ENCODE peak calls at places on chromosomes 16 and 17, in five cellular contexts. S, U, E, C and D are unnamed samples.

GRCh38 chr16:71746442-71747046 is 22.0 kb upstream of the PHLPP2 start:
- DNase-seq in E (peak), S (peak), U (no peak), C (no peak), D (no peak)

GRCh38 chr17:31549121-31549524 is 157.6 kb downstream of the RAB11FIP4 start:
- DNase-seq in U (no peak), C (no peak), S (peak), E (no peak), D (no peak)

GRCh38 chr16:24360936-24361335 is 104.8 kb downstream of the CACNG3 start:
- DNase-seq in C (no peak), E (no peak), U (no peak), S (no peak), D (no peak)

GRCh38 chr17:76083536-76083935 is 4.6 kb downstream of the ZACN start:
- DNase-seq in E (no peak), C (no peak), S (peak), U (no peak), D (peak)

GRCh38 chr16:89562027-89562599 is 1.6 kb downstream of the RPL13 start:
- DNase-seq in S (no peak), U (no peak), E (no peak), C (peak), D (no peak)

GRCh38 chr16:70647461-70648359 is 1.4 kb downstream of the IL34 start:
- DNase-seq in E (no peak), C (no peak), S (no peak), U (no peak), D (no peak)

GRCh38 chr17:59329558-59330313 is 1.7 kb upstream of the YPEL2 start:
- DNase-seq in C (peak), E (peak), S (peak), U (peak), D (no peak)

GRCh38 chr16:72189865-72190371 is 18.0 kb upstream of the PMFBP1 start:
- DNase-seq in E (no peak), C (no peak), U (no peak), S (no peak), D (no peak)

GRCh38 chr17:56973520-56973919 is 4.4 kb upstream of the SCPEP1 start:
- DNase-seq in S (no peak), U (no peak), C (no peak), E (no peak), D (no peak)

GRCh38 chr16:51153275-51153991 is 2.4 kb upstream of the SALL1 start:
- DNase-seq in S (peak), C (no peak), U (no peak), E (no peak), D (no peak)

GRCh38 chr17:72696156-72696555 is 396.3 kb downstream of the SLC39A11 start:
- DNase-seq in S (no peak), C (no peak), U (no peak), E (no peak), D (no peak)

GRCh38 chr17:44354582-44355309 is 8.9 kb downstream of the FAM171A2 start:
- DNase-seq in U (peak), C (no peak), S (no peak), E (no peak), D (no peak)

GRCh38 chr17:17042851-17043667 is 802 bp downstream of the MPRIP start:
- DNase-seq in U (peak), S (no peak), C (no peak), E (no peak), D (no peak)

GRCh38 chr16:57608462-57609113 is 19.8 kb upstream of the ADGRG1 start:
- DNase-seq in U (peak), E (no peak), C (no peak), S (no peak), D (no peak)

GRCh38 chr16:20441221-20441620 is 10.1 kb upstream of the ACSM2A start:
- DNase-seq in C (no peak), U (no peak), S (no peak), E (no peak), D (no peak)

GRCh38 chr17:76575570-76575969 is 10.1 kb downstream of the ST6GALNAC2 start:
- DNase-seq in C (no peak), U (no peak), S (no peak), E (no peak), D (no peak)

GRCh38 chr16:56690420-56691122 is 8.3 kb downstream of the MT1X start:
- DNase-seq in S (no peak), E (no peak), U (no peak), C (no peak), D (no peak)

GRCh38 chr16:88370365-88370764 is 12.4 kb upstream of the ZNF469 start:
- DNase-seq in E (no peak), C (no peak), S (no peak), U (no peak), D (no peak)

GRCh38 chr17:18966831-18967624 is 15.1 kb downstream of the SLC5A10 start:
- DNase-seq in C (peak), E (no peak), U (no peak), S (no peak), D (no peak)

GRCh38 chr16:60771138-60771537 is 1265.1 kb downstream of the CDH8 start:
- DNase-seq in E (no peak), U (no peak), C (no peak), S (no peak), D (no peak)

GRCh38 chr17:7023576-7024401 is 939 bp downstream of the BCL6B start:
- DNase-seq in E (peak), U (peak), C (peak), S (peak), D (peak)

GRCh38 chr16:89505204-89506112 is 2.7 kb upstream of the SPG7 start:
- DNase-seq in U (peak), C (peak), S (no peak), E (peak), D (peak)

GRCh38 chr16:3979518-3979917 is 99.0 kb upstream of the CREBBP start:
- DNase-seq in E (no peak), C (no peak), U (no peak), S (no peak), D (no peak)

GRCh38 chr16:69073181-69073669 is 32.2 kb upstream of the HAS3 start:
- DNase-seq in C (no peak), S (no peak), E (no peak), U (no peak), D (no peak)

GRCh38 chr17:5879424-5879823 is 190.8 kb upstream of the WSCD1 start:
- DNase-seq in E (no peak), S (no peak), C (no peak), U (no peak), D (no peak)

GRCh38 chr17:7886227-7887037 is 2.2 kb upstream of the CHD3 start:
- DNase-seq in S (peak), E (peak), U (no peak), C (peak), D (no peak)

GRCh38 chr17:67105213-67105612 is 60.9 kb downstream of the CACNG1 start:
- DNase-seq in U (no peak), C (no peak), S (no peak), E (no peak), D (no peak)

GRCh38 chr16:85570213-85570734 is 42.8 kb upstream of the GSE1 start:
- DNase-seq in S (no peak), C (peak), U (no peak), E (no peak), D (peak)

GRCh38 chr17:77606865-77607210 is 351.7 kb upstream of the TNRC6C start:
- DNase-seq in E (no peak), U (no peak), C (no peak), S (no peak), D (no peak)

GRCh38 chr16:3825103-3825502 is 55.4 kb downstream of the CREBBP start:
- DNase-seq in S (no peak), U (no peak), C (no peak), E (no peak), D (no peak)

GRCh38 chr17:43337684-43338428 is 60.9 kb upstream of the ARL4D start:
- DNase-seq in U (no peak), S (no peak), C (no peak), E (no peak), D (no peak)

GRCh38 chr17:63993368-63993990 is 4.7 kb upstream of the PRR29 start:
- DNase-seq in U (peak), C (no peak), E (no peak), S (peak), D (no peak)

GRCh38 chr16:84524346-84524920 is 20.0 kb upstream of the MEAK7 start:
- DNase-seq in E (no peak), U (no peak), S (no peak), C (no peak), D (no peak)

GRCh38 chr17:79377230-79377790 is 233.5 kb downstream of the RBFOX3 start:
- DNase-seq in S (no peak), C (no peak), U (no peak), E (no peak), D (no peak)

GRCh38 chr16:74320707-74321106 is 24.1 kb downstream of the PSMD7 start:
- DNase-seq in U (no peak), E (no peak), C (no peak), S (no peak), D (no peak)

GRCh38 chr17:30021708-30022317 is 80.4 kb downstream of the EFCAB5 start:
- DNase-seq in U (no peak), C (peak), E (peak), S (peak), D (no peak)

GRCh38 chr17:69634844-69635243 is 220.3 kb downstream of the MAP2K6 start:
- DNase-seq in C (no peak), S (no peak), E (no peak), U (no peak), D (no peak)
- TF ChIP-seq POLR2AphosphoS5 in C (no peak), S (no peak), E (no peak), U (no peak), D (no peak)

GRCh38 chr16:49278567-49278827 is 3.1 kb downstream of the CBLN1 start:
- DNase-seq in S (no peak), U (no peak), C (no peak), E (no peak), D (no peak)

GRCh38 chr16:49278944-49279725 is 2.5 kb downstream of the CBLN1 start:
- DNase-seq in U (no peak), E (no peak), C (no peak), S (no peak), D (no peak)

GRCh38 chr16:49277386-49277742 is 4.3 kb downstream of the CBLN1 start:
- DNase-seq in S (no peak), C (no peak), U (no peak), E (no peak), D (no peak)

GRCh38 chr16:49276646-49277385 is 4.8 kb downstream of the CBLN1 start:
- DNase-seq in S (no peak), E (no peak), C (no peak), U (no peak), D (no peak)

DNA sequence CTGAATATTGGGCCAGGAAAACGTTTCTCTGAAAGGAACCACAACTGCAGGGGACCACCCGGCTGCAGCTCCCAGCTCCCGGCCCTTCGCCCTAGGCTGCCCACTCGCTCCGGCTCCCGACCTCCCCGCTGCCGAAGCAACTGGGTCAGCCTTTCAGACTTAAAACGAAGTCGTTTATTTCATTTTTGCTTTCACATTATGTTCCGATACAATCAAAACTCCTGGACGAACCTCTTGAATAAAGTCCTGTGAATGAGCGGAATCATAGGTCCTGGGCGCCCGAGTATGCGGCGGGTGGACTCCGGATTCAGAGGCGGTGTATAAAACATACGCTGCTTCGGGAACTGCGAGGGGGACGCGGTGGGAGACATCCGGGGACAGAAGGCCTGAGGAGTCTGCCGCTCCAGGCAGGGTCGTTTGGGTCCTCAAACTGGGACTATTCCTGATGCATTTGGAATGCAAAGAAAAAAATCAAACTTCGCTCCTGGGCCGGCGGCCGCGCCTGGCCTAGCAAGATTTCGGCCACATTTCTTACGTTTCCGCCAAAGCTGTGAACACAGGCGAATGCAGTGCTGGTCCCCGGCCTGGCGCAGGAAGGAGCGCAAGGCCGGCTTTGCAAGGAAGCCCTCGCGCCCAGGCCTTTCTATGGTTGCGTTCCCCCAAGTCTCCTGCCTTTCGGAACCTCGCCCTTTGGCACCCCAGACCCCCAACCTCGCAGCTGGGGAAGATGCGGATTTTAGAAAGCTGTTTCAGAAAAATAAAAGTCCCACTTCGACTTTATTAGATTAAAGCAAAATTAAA is 3.7 kb downstream of the CBLN1 start:
- DNase-seq in U (no peak), E (no peak), S (no peak), C (no peak), D (no peak)
- H3K4me3 ChIP-seq in U (peak), E (no peak), S (no peak), C (peak), D (no peak)

DNA sequence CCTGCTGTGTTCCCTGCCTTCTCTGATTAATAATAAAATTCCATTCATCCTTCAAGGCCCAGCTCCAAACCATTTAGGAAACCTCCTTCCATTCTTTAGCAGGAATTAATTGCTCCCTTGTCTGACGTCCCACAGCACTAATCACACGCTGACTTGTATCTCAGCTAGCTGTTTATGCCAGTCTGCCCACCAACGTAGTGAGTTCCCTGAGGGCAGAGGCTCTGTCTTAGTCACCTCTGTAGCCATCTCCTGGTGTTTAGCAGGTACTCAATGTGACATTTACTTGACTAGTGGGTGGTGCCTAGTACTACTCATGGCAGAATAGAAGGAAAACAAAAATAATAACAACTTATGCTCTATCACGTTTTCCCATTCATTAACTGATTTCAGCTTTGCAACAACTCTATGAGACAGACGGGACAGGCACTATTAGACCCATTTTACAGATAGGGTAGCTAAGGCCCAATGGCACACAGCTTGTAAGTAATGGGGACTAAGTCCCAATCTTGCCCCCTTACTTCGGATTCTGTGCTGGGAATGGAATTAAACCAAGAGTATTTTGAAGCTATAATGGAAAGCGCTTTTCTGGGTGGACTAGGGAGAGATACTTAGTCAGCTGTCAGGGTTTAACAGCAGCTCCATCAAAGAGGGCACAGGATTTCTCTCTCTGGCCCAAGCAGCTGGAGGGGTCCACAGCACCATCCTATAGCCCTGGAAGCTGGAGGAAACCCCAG is 931 bp upstream of the WIPF2 start:
- DNase-seq in C (no peak), U (no peak), E (no peak), S (no peak), D (no peak)
- H3K27ac ChIP-seq in C (peak), U (peak), E (no peak), S (peak), D (peak)

GRCh38 chr17:82232876-82233785 is 4.3 kb downstream of the SLC16A3 start:
- DNase-seq in U (peak), S (no peak), E (no peak), C (no peak), D (no peak)

GRCh38 chr17:82231312-82231561 is 2.4 kb downstream of the SLC16A3 start:
- DNase-seq in U (no peak), E (no peak), S (no peak), C (no peak), D (no peak)

GRCh38 chr17:82232322-82232785 is 3.5 kb downstream of the SLC16A3 start:
- DNase-seq in C (no peak), U (no peak), S (no peak), E (no peak), D (no peak)

GRCh38 chr17:82230627-82231311 is 1.9 kb downstream of the SLC16A3 start:
- DNase-seq in U (peak), C (peak), E (peak), S (peak), D (no peak)

GRCh38 chr17:82231562-82232321 is 2.9 kb downstream of the SLC16A3 start:
- DNase-seq in C (peak), U (peak), S (no peak), E (peak), D (no peak)
- TF ChIP-seq POLR2AphosphoS5 in C (peak), U (peak), S (no peak), E (no peak), D (peak)

GRCh38 chr16:30094541-30095165 is 1.4 kb downstream of the YPEL3 start:
- DNase-seq in U (peak), C (no peak), S (no peak), E (no peak), D (no peak)
- H3K4me3 ChIP-seq in U (peak), C (peak), S (no peak), E (no peak), D (peak)

DNA sequence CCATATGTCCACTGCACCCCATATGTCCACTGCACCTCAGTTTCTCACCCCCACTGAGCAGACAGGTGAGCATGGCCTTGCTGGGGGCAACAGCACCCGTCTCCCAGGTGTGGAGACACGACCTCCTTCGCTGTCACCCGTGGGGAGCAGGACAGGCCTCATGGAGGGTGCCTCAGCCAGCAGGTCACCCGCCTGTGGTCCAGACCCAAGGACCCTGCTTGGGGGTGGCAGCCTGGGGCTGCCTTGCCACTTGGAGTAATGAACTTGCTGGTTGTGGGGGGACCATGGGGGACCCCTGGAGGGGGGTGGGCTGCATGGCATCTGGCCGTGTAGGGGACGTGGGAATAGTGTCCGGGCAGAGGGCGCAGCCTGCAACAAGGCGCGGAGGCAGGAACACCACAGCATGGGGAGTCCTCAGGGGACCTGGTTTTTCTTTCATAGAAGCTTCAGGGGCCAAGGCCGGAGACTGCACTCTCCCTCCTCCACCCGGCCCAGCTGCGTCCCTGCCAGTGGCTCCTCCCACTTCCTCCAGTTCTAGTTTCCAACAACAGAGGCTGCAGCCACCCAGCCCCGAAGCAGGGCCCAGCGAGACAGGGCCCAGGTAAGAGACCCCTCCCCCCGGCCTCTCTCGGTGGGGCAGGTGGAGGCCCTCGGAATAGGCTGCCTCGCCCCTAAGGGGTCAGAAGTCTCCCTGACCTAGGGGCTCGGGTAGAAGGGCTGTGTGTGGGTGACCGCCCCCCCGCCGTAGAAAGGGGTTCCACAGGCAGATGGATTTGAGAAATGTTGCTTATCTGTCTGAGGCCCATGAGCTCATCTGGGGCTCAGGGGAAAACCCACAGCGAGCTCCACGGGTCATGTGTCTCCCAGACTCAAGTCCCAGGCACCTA is at the start of gene NHLRC4:
- DNase-seq in C (peak), E (peak), S (peak), U (peak), D (peak)
- H3K27ac ChIP-seq in C (peak), E (peak), S (peak), U (peak), D (peak)

GRCh38 chr17:40303009-40303657 is 5.8 kb upstream of the RARA start:
- DNase-seq in S (peak), U (no peak), C (peak), E (peak), D (no peak)
- TF ChIP-seq POLR2AphosphoS5 in S (no peak), U (peak), C (peak), E (no peak), D (no peak)

DNA sequence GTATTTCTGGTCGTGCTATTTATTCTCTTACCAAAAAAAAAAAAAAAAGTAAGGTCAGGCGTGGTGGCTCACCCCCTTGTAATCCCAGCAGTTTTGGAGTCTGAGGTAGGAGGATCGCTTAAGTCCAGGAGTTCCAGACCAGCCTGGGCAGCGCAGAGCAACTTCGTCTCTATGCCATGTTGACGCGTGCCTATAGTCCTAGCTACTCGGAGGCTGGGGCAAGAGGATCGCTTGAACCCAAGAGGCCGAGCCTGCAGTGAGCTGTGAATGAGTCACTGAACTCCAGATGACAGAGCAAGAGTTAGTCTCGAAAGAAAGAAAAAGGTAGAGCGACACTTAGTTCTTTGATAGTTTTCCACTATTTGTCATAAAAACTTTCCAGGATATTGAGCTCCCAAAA is 1.4 kb upstream of the TENT4B start:
- DNase-seq in E (no peak), S (no peak), U (peak), C (no peak), D (no peak)
- H3K4me3 ChIP-seq in E (no peak), S (no peak), U (peak), C (peak), D (peak)